ENCODE peak calls at places on chromosomes 12 and 14, in four cellular contexts. U, W, D and F are unnamed samples.

GRCh38 chr12:55188974-55189556 is 31.8 kb upstream of the OR10A7 start:
- DNase-seq in U (peak; percentile 80), D (no peak), W (no peak), F (peak; percentile 76)

GRCh38 chr12:89932950-89933349 is 224.3 kb upstream of the ATP2B1 start:
- DNase-seq in W (no peak), D (no peak), U (no peak), F (no peak)

GRCh38 chr12:113768850-113769249 is 197.3 kb downstream of the RBM19 start:
- DNase-seq in W (no peak), U (no peak), D (no peak), F (no peak)

GRCh38 chr12:93524386-93525133 is 47.9 kb upstream of the SOCS2 start:
- DNase-seq in D (no peak), U (no peak), W (no peak), F (no peak)

GRCh38 chr12:101697930-101698781 is 716 bp downstream of the CHPT1 start:
- DNase-seq in W (peak; percentile 15), U (peak; percentile 38), D (peak; percentile 40), F (peak; percentile 45)

GRCh38 chr14:100554082-100554677 is 33.0 kb downstream of the BEGAIN start:
- DNase-seq in D (no peak), U (no peak), W (no peak), F (peak; percentile 22)

GRCh38 chr12:93565760-93566159 is 6.7 kb upstream of the SOCS2 start:
- DNase-seq in W (no peak), D (no peak), U (no peak), F (no peak)

GRCh38 chr12:5441497-5442236 is 9.8 kb downstream of the NTF3 start:
- DNase-seq in D (no peak), W (no peak), U (no peak), F (no peak)

GRCh38 chr14:75926431-75926830 is 55.4 kb downstream of the TGFB3 start:
- DNase-seq in U (no peak), D (no peak), W (no peak), F (no peak)

GRCh38 chr12:109705291-109705690 is 8.3 kb upstream of the FAM222A start:
- DNase-seq in U (no peak), D (no peak), W (no peak), F (no peak)

GRCh38 chr12:52691076-52691764 is 11.0 kb upstream of the KRT1 start:
- DNase-seq in U (peak; percentile 38), D (peak; percentile 54), W (peak; percentile 63), F (peak; percentile 22)

GRCh38 chr14:23643533-23644194 is 7.5 kb downstream of the DHRS2 start:
- DNase-seq in D (no peak), U (no peak), W (no peak), F (no peak)

GRCh38 chr12:91877461-91878230 is 268.0 kb downstream of the BTG1 start:
- DNase-seq in U (no peak), W (peak; percentile 54), D (no peak), F (no peak)

GRCh38 chr12:1660304-1661187 is 30.3 kb upstream of the ADIPOR2 start:
- DNase-seq in U (peak; percentile 30), W (peak; percentile 64), D (no peak), F (peak; percentile 72)

GRCh38 chr14:96631621-96632362 is 129.6 kb downstream of the PAPOLA start:
- DNase-seq in U (no peak), W (no peak), D (peak; percentile 26), F (no peak)

GRCh38 chr12:28937196-28937595 is 211.9 kb upstream of the FAR2 start:
- DNase-seq in W (no peak), U (no peak), D (no peak), F (no peak)

GRCh38 chr12:851343-851742 is 98.2 kb downstream of the RAD52 start:
- DNase-seq in W (no peak), U (no peak), D (no peak), F (no peak)

GRCh38 chr14:42944284-42944683 is 1337.6 kb downstream of the LRFN5 start:
- DNase-seq in U (no peak), D (no peak), W (no peak), F (no peak)

GRCh38 chr12:111753144-111753881 is 13.4 kb upstream of the ALDH2 start:
- DNase-seq in U (no peak), D (peak; percentile 80), W (no peak), F (no peak)

GRCh38 chr14:28875937-28876910 is 109.6 kb downstream of the FOXG1 start:
- DNase-seq in U (no peak), D (no peak), W (no peak), F (no peak)

GRCh38 chr12:128969480-128970055 is 116.3 kb downstream of the GLT1D1 start:
- DNase-seq in D (peak; percentile 91), U (no peak), W (no peak), F (peak; percentile 87)

GRCh38 chr12:24743891-24744793 is 204.8 kb downstream of the BCAT1 start:
- DNase-seq in D (no peak), U (no peak), W (no peak), F (no peak)

GRCh38 chr14:105526781-105527380 is 498 bp downstream of the TMEM121 start:
- DNase-seq in U (no peak), W (no peak), D (no peak), F (no peak)

GRCh38 chr14:78997811-78998210 is 827.6 kb downstream of the NRXN3 start:
- DNase-seq in U (no peak), W (no peak), D (no peak), F (no peak)

GRCh38 chr12:63068857-63069442 is 82.1 kb downstream of the AVPR1A start:
- DNase-seq in W (no peak), D (no peak), U (peak; percentile 46), F (peak; percentile 73)

GRCh38 chr14:101823081-101823480 is 61.6 kb downstream of the PPP2R5C start:
- DNase-seq in U (no peak), W (no peak), D (no peak), F (peak; percentile 23)

GRCh38 chr14:99215277-99215676 is 56.7 kb downstream of the BCL11B start:
- DNase-seq in W (no peak), U (no peak), D (no peak), F (no peak)

GRCh38 chr12:110079477-110080400 is 31.4 kb upstream of the C12orf76 start:
- DNase-seq in U (peak; percentile 86), D (no peak), W (peak; percentile 67), F (peak; percentile 87)

GRCh38 chr14:93369393-93370266 is 22.6 kb downstream of the COX8C start:
- DNase-seq in U (peak; percentile 45), D (no peak), W (no peak), F (peak; percentile 49)

GRCh38 chr14:99300190-99300589 is 28.2 kb upstream of the BCL11B start:
- DNase-seq in W (no peak), U (no peak), D (no peak), F (no peak)

GRCh38 chr12:56161677-56162351 is 3.7 kb downstream of the MYL6 start:
- DNase-seq in W (no peak), U (no peak), D (no peak), F (no peak)

GRCh38 chr12:118778077-118778476 is 203.3 kb upstream of the SRRM4 start:
- DNase-seq in D (no peak), W (no peak), U (no peak), F (no peak)

GRCh38 chr12:55642275-55643068 is 5.8 kb downstream of the OR10P1 start:
- DNase-seq in W (no peak), D (no peak), U (peak; percentile 29), F (peak; percentile 24)

GRCh38 chr12:15558915-15559528 is 230.2 kb downstream of the EPS8 start:
- DNase-seq in W (no peak), D (no peak), U (no peak), F (no peak)

GRCh38 chr14:72792051-72792788 is 101.7 kb downstream of the DPF3 start:
- DNase-seq in U (no peak), D (peak; percentile 47), W (no peak), F (no peak)

GRCh38 chr12:91940826-91941225 is 204.8 kb downstream of the BTG1 start:
- DNase-seq in U (no peak), W (no peak), D (no peak), F (no peak)